ENCODE peak calls at places on chromosomes 7 and 10, in nine cellular contexts. N is occipital lobe; G is GM20000; W is GM10248; C is left ventricle myocardium superior; Q is iris pigment epithelial cell; K is CD4-positive, CD25-positive, alpha-beta regulatory T cell; I is NCI-H774; P is lung microvascular endothelial cell. Z is an unnamed sample.

GRCh38 chr7:101740981-101741725 is 76.3 kb upstream of the CUX1 start:
- DNase-seq in N (no peak), G (peak; percentile 78), W (peak; percentile 65), C (no peak), Q (no peak), K (no peak), I (no peak), P (no peak), Z (no peak)

GRCh38 chr7:103094102-103094501 is 19.2 kb downstream of the ARMC10 start:
- DNase-seq in N (no peak), G (no peak), W (no peak), C (no peak), Q (no peak), K (no peak), I (no peak), P (no peak), Z (no peak)

GRCh38 chr10:12405342-12406320 is 56.3 kb downstream of the CAMK1D start:
- DNase-seq in N (no peak), G (no peak), W (no peak), C (no peak), Q (no peak), K (no peak), I (peak; percentile 76), P (no peak), Z (peak; percentile 48)

GRCh38 chr7:158489462-158490155 is 98.0 kb downstream of the PTPRN2 start:
- DNase-seq in N (no peak), G (no peak), W (no peak), C (no peak), Q (no peak), K (no peak), I (no peak), P (no peak), Z (no peak)

GRCh38 chr7:141158562-141158961 is 84.7 kb downstream of the TMEM178B start:
- DNase-seq in N (peak; percentile 22), G (no peak), W (no peak), C (peak; percentile 46), Q (peak; percentile 97), K (no peak), I (no peak), P (no peak), Z (peak; percentile 51)

GRCh38 chr7:29344334-29344978 is 149.9 kb downstream of the CHN2 start:
- DNase-seq in N (no peak), G (no peak), W (no peak), C (no peak), Q (no peak), K (no peak), I (no peak), P (no peak), Z (peak; percentile 85)

GRCh38 chr7:9391221-9391620 is 957.8 kb downstream of the NXPH1 start:
- DNase-seq in N (no peak), G (no peak), W (no peak), C (no peak), Q (no peak), K (no peak), I (no peak), P (no peak), Z (no peak)

GRCh38 chr7:33773053-33773452 is 132.3 kb upstream of the BMPER start:
- DNase-seq in N (no peak), G (no peak), W (no peak), C (no peak), Q (no peak), K (no peak), I (no peak), P (peak; percentile 67), Z (peak; percentile 90)

GRCh38 chr10:88989423-88989822 is 1.2 kb upstream of the FAS start:
- DNase-seq in N (no peak), G (no peak), W (no peak), C (no peak), Q (no peak), K (no peak), I (no peak), P (no peak), Z (no peak)

GRCh38 chr7:139494835-139495568 is 11.5 kb upstream of the KLRG2 start:
- DNase-seq in N (no peak), G (peak; percentile 79), W (peak; percentile 77), C (no peak), Q (no peak), K (no peak), I (no peak), P (no peak), Z (no peak)

GRCh38 chr10:72146559-72147323 is 58.4 kb upstream of the SPOCK2 start:
- DNase-seq in N (no peak), G (no peak), W (no peak), C (no peak), Q (no peak), K (no peak), I (no peak), P (no peak), Z (no peak)

GRCh38 chr10:10925667-10926066 is 92.0 kb upstream of the CELF2 start:
- DNase-seq in N (no peak), G (no peak), W (no peak), C (no peak), Q (no peak), K (no peak), I (no peak), P (no peak), Z (no peak)

GRCh38 chr10:79386637-79387465 is 39.6 kb downstream of the PPIF start:
- DNase-seq in N (no peak), G (no peak), W (peak; percentile 14), C (no peak), Q (no peak), K (no peak), I (no peak), P (no peak), Z (no peak)

GRCh38 chr7:47094462-47094861 is 487.4 kb downstream of the TNS3 start:
- DNase-seq in N (no peak), G (no peak), W (no peak), C (no peak), Q (no peak), K (no peak), I (no peak), P (no peak), Z (no peak)

GRCh38 chr10:86244296-86244695 is 122.3 kb downstream of the GRID1 start:
- DNase-seq in N (peak; percentile 13), G (no peak), W (no peak), C (no peak), Q (no peak), K (no peak), I (no peak), P (no peak), Z (no peak)

GRCh38 chr10:123847686-123848432 is 43.7 kb downstream of the CPXM2 start:
- DNase-seq in N (no peak), G (no peak), W (no peak), C (no peak), Q (peak; percentile 25), K (no peak), I (no peak), P (no peak), Z (peak; percentile 54)

GRCh38 chr10:28326516-28327493 is 23.9 kb upstream of the MPP7 start:
- DNase-seq in N (no peak), G (no peak), W (no peak), C (peak; percentile 38), Q (peak; percentile 66), K (no peak), I (no peak), P (peak; percentile 54), Z (peak; percentile 31)

GRCh38 chr7:141685285-141686035 is 16.5 kb downstream of the DENND11 start:
- DNase-seq in N (peak; percentile 75), G (no peak), W (no peak), C (no peak), Q (no peak), K (no peak), I (no peak), P (no peak), Z (no peak)

GRCh38 chr10:34743804-34744203 is 71.3 kb downstream of the PARD3 start:
- DNase-seq in N (no peak), G (no peak), W (no peak), C (peak; percentile 79), Q (no peak), K (no peak), I (no peak), P (no peak), Z (peak; percentile 96)

GRCh38 chr10:3907514-3907913 is 122.5 kb upstream of the KLF6 start:
- DNase-seq in N (no peak), G (no peak), W (no peak), C (peak; percentile 77), Q (peak; percentile 25), K (no peak), I (no peak), P (peak; percentile 84), Z (no peak)

GRCh38 chr7:117152213-117153007 is 170.4 kb downstream of the WNT2 start:
- DNase-seq in N (no peak), G (no peak), W (no peak), C (no peak), Q (no peak), K (no peak), I (no peak), P (no peak), Z (no peak)

GRCh38 chr10:25261571-25261970 is 86.8 kb downstream of the GPR158 start:
- DNase-seq in N (no peak), G (no peak), W (no peak), C (no peak), Q (no peak), K (no peak), I (peak; percentile 92), P (no peak), Z (no peak)

GRCh38 chr7:96040250-96040772 is 268.0 kb downstream of the DYNC1I1 start:
- DNase-seq in N (no peak), G (no peak), W (no peak), C (no peak), Q (no peak), K (no peak), I (no peak), P (no peak), Z (peak; percentile 18)

GRCh38 chr10:128211953-128212727 is 85.9 kb upstream of the MKI67 start:
- DNase-seq in N (peak; percentile 62), G (peak; percentile 95), W (peak; percentile 93), C (peak; percentile 92), Q (peak; percentile 66), K (peak; percentile 72), I (peak; percentile 32), P (peak; percentile 78), Z (peak; percentile 69)

GRCh38 chr7:28433604-28434254 is 21.4 kb downstream of the CREB5 start:
- DNase-seq in N (no peak), G (no peak), W (no peak), C (no peak), Q (peak; percentile 60), K (no peak), I (no peak), P (no peak), Z (no peak)

GRCh38 chr7:135662373-135663114 is at the start of gene STMP1:
- DNase-seq in N (peak; percentile 85), G (peak; percentile 96), W (peak; percentile 97), C (peak; percentile 99), Q (peak; percentile 97), K (peak; percentile 93), I (peak; percentile 92), P (peak; percentile 98), Z (peak; percentile 94)

GRCh38 chr10:122643931-122644534 is 55.6 kb downstream of the C10orf120 start:
- DNase-seq in N (no peak), G (no peak), W (no peak), C (no peak), Q (no peak), K (no peak), I (no peak), P (no peak), Z (no peak)

GRCh38 chr7:82481499-82482097 is 38.0 kb upstream of the CACNA2D1 start:
- DNase-seq in N (no peak), G (peak; percentile 32), W (peak; percentile 22), C (no peak), Q (peak; percentile 40), K (no peak), I (peak; percentile 11), P (peak; percentile 56), Z (peak; percentile 30)

GRCh38 chr10:105925045-105925785 is 1239.3 kb downstream of the SORCS1 start:
- DNase-seq in N (no peak), G (no peak), W (no peak), C (no peak), Q (no peak), K (no peak), I (no peak), P (no peak), Z (no peak)